ENCODE peak calls at places on chromosomes 2 and 18, in eight cellular contexts. F is stimulated activated CD4-positive, alpha-beta T cell treated with anti-CD3 and anti-CD28 coated beads, Interleukin-4, amount 100 ng/mL, for 24 hours; D is ovary; J is left ventricle myocardium inferior; U is caudate nucleus; X is activated T-helper 9 cell treated with anti-CD3 and anti-CD28 coated beads, Interleukin-2, amount 50 U/mL, for 16 hours; E is ACHN; W is T-helper 9 cell. O is an unnamed sample.

GRCh38 chr2:131425191-131426021 is 50.5 kb upstream of the TUBA3D start:
- DNase-seq in X (no peak), W (no peak), J (no peak), E (no peak), U (no peak), F (no peak), D (no peak), O (no peak)

GRCh38 chr2:88638743-88639142 is 11.5 kb upstream of the EIF2AK3 start:
- DNase-seq in U (no peak), E (no peak), J (no peak), X (peak), F (peak), D (no peak), W (no peak), O (no peak)

GRCh38 chr2:64727843-64728463 is 74.2 kb upstream of the SERTAD2 start:
- DNase-seq in X (no peak), J (no peak), U (no peak), F (no peak), W (no peak), E (no peak), D (no peak), O (no peak)

GRCh38 chr2:141187063-141187429 is 943.8 kb downstream of the LRP1B start:
- DNase-seq in U (no peak), W (no peak), E (no peak), D (no peak), X (no peak), J (no peak), F (no peak), O (no peak)

GRCh38 chr18:70279470-70279869 is 9.4 kb upstream of the SOCS6 start:
- DNase-seq in U (no peak), F (no peak), J (no peak), D (no peak), X (no peak), W (no peak), E (no peak), O (no peak)

GRCh38 chr2:232473467-232473890 is 14.2 kb downstream of the ECEL1 start:
- DNase-seq in U (no peak), D (no peak), E (no peak), X (no peak), F (no peak), J (no peak), W (no peak), O (no peak)

GRCh38 chr2:63993871-63994270 is 25.4 kb downstream of the VPS54 start:
- DNase-seq in F (no peak), E (no peak), D (no peak), X (no peak), W (no peak), U (no peak), J (no peak), O (no peak)

GRCh38 chr2:21382980-21383520 is 259.3 kb downstream of the TDRD15 start:
- DNase-seq in X (no peak), F (no peak), U (no peak), E (no peak), D (no peak), J (no peak), W (no peak), O (no peak)

GRCh38 chr2:46162329-46162870 is 134.8 kb upstream of the EPAS1 start:
- DNase-seq in U (no peak), E (no peak), F (no peak), D (no peak), X (no peak), J (no peak), W (no peak), O (no peak)

GRCh38 chr2:29797916-29798315 is 123.5 kb downstream of the ALK start:
- DNase-seq in U (no peak), F (no peak), X (no peak), W (no peak), J (no peak), E (no peak), D (no peak), O (no peak)

GRCh38 chr2:43049836-43050796 is 176.3 kb downstream of the ZFP36L2 start:
- DNase-seq in W (no peak), X (no peak), E (no peak), F (no peak), J (no peak), D (no peak), U (no peak), O (no peak)